ENCODE peak calls at places on chromosome 14, in five cellular contexts. O is activated CD4-positive, alpha-beta T cell treated with anti-CD3 and anti-CD28 coated beads for 36 hours; N is NCI-H510A treated with DMSO at 0.1 percent for 48 hours; W is MG63; Y is PC-3. U is an unnamed sample.

GRCh38 chr14:62745496-62745895 is 299.8 kb downstream of the KCNH5 start:
- DNase-seq in Y (peak; percentile 9), O (no peak), N (no peak), W (no peak), U (no peak)

GRCh38 chr14:27605298-27605697 is 1007.5 kb upstream of the NOVA1 start:
- DNase-seq in O (no peak), N (no peak), W (no peak), Y (no peak), U (no peak)

GRCh38 chr14:61530296-61530695 is 165.0 kb upstream of the HIF1A start:
- DNase-seq in Y (no peak), W (no peak), O (no peak), N (no peak), U (no peak)

GRCh38 chr14:69299286-69300035 is 39.5 kb downstream of the GALNT16 start:
- DNase-seq in W (no peak), O (peak; percentile 41), N (no peak), Y (no peak), U (no peak)

GRCh38 chr14:77554207-77554606 is 55.6 kb upstream of the ISM2 start:
- DNase-seq in O (peak; percentile 33), W (no peak), N (no peak), Y (no peak), U (no peak)

GRCh38 chr14:21476526-21476924 is 234 bp downstream of the RAB2B start:
- DNase-seq in O (peak; percentile 90), W (no peak), N (peak; percentile 92), Y (peak; percentile 79), U (peak; percentile 69)

GRCh38 chr14:102000902-102001301 is 36.5 kb downstream of the DYNC1H1 start:
- DNase-seq in N (no peak), Y (no peak), W (no peak), O (no peak), U (no peak)

GRCh38 chr14:94907626-94908261 is 137.8 kb upstream of the GSC start:
- DNase-seq in O (no peak), W (peak; percentile 14), Y (no peak), N (no peak), U (no peak)

GRCh38 chr14:23514009-23514962 is 37.3 kb downstream of the ZFHX2 start:
- DNase-seq in W (peak; percentile 26), Y (no peak), N (no peak), O (no peak), U (no peak)

GRCh38 chr14:68233385-68233784 is 413.8 kb downstream of the RAD51B start:
- DNase-seq in N (no peak), W (no peak), Y (no peak), O (no peak), U (no peak)

GRCh38 chr14:33835677-33836076 is 115.2 kb downstream of the EGLN3 start:
- DNase-seq in O (no peak), N (no peak), Y (no peak), W (no peak), U (no peak)

GRCh38 chr14:104805326-104805678 is 4.4 kb downstream of the ZBTB42 start:
- DNase-seq in Y (peak; percentile 77), O (no peak), N (no peak), W (peak; percentile 87), U (no peak)

GRCh38 chr14:36748814-36749213 is 87.2 kb downstream of the PAX9 start:
- DNase-seq in N (no peak), O (no peak), W (no peak), Y (no peak), U (no peak)

GRCh38 chr14:93073833-93074769 is 41.6 kb downstream of the ITPK1 start:
- DNase-seq in O (no peak), Y (no peak), W (no peak), N (no peak), U (no peak)

GRCh38 chr14:71521736-71522135 is 410.5 kb upstream of the RGS6 start:
- DNase-seq in Y (peak; percentile 34), N (no peak), W (no peak), O (no peak), U (no peak)

GRCh38 chr14:90546767-90547166 is 149.9 kb downstream of the CALM1 start:
- DNase-seq in Y (no peak), W (no peak), N (peak; percentile 87), O (no peak), U (no peak)

GRCh38 chr14:35193161-35193560 is 70.8 kb downstream of the PRORP start:
- DNase-seq in O (no peak), N (no peak), W (no peak), Y (no peak), U (no peak)

GRCh38 chr14:35258420-35258819 is 33.8 kb upstream of the PSMA6 start:
- DNase-seq in Y (no peak), N (no peak), O (no peak), W (no peak), U (no peak)

GRCh38 chr14:77838756-77839565 is 39.1 kb downstream of the ADCK1 start:
- DNase-seq in Y (no peak), W (no peak), N (no peak), O (no peak), U (no peak)

GRCh38 chr14:71714225-71714624 is 218.0 kb upstream of the RGS6 start:
- DNase-seq in W (no peak), O (no peak), Y (peak; percentile 50), N (no peak), U (no peak)

GRCh38 chr14:31933716-31934115 is 143.4 kb upstream of the ARHGAP5 start:
- DNase-seq in Y (peak; percentile 86), O (no peak), N (no peak), W (no peak), U (no peak)

GRCh38 chr14:105069554-105069886 is 4.3 kb upstream of the GPR132 start:
- DNase-seq in W (no peak), Y (no peak), N (no peak), O (peak; percentile 35), U (no peak)

GRCh38 chr14:55383541-55384140 is 28.0 kb downstream of the ATG14 start:
- DNase-seq in W (no peak), Y (no peak), O (no peak), N (no peak), U (no peak)

GRCh38 chr14:74929242-74929641 is 6.2 kb upstream of the RPS6KL1 start:
- DNase-seq in W (no peak), O (no peak), N (no peak), Y (no peak), U (no peak)

GRCh38 chr14:76391981-76392690 is 16.2 kb downstream of the ESRRB start:
- DNase-seq in W (no peak), N (no peak), Y (no peak), O (no peak), U (no peak)

GRCh38 chr14:75257241-75257640 is 21.4 kb upstream of the FOS start:
- DNase-seq in Y (peak; percentile 72), O (no peak), N (no peak), W (no peak), U (no peak)

GRCh38 chr14:70821916-70822705 is 12.8 kb upstream of the MAP3K9 start:
- DNase-seq in O (peak; percentile 78), Y (peak; percentile 41), N (peak; percentile 19), W (peak; percentile 63), U (no peak)

GRCh38 chr14:102208741-102209140 is 69.0 kb downstream of the WDR20 start:
- DNase-seq in N (no peak), O (no peak), W (no peak), Y (no peak), U (no peak)

GRCh38 chr14:103716899-103717411 is 1.3 kb downstream of the ZFYVE21 start:
- DNase-seq in O (no peak), Y (no peak), N (no peak), W (no peak), U (no peak)

GRCh38 chr14:104844306-104845032 is 20.6 kb upstream of the CEP170B start:
- DNase-seq in W (no peak), Y (peak; percentile 28), O (no peak), N (no peak), U (no peak)